ENCODE peak calls at places on chromosomes 11 and 22, in five cellular contexts. N, S, A, G and J are unnamed samples.
A peak's percentile ranks its signal among the peaks of the same experiment; 100 is the strongest.

GRCh38 chr11:56474729-56475128 is 1.6 kb upstream of the OR5M3 start:
- DNase-seq in A (no peak), N (no peak), G (no peak), S (no peak), J (no peak)

GRCh38 chr11:105937738-105938137 is 84.3 kb downstream of the MSANTD4 start:
- DNase-seq in A (no peak), S (no peak), G (no peak), N (peak; percentile 11), J (no peak)

GRCh38 chr22:39808087-39808486 is 85.5 kb downstream of the ENTHD1 start:
- DNase-seq in N (peak; percentile 44), A (no peak), S (no peak), G (peak; percentile 30), J (no peak)

GRCh38 chr11:116716617-116717016 is 56.2 kb downstream of the BUD13 start:
- DNase-seq in A (no peak), N (no peak), S (no peak), G (no peak), J (no peak)

GRCh38 chr11:495537-495931 is 11.5 kb downstream of the RNH1 start:
- DNase-seq in N (no peak), G (no peak), S (no peak), A (no peak), J (no peak)

GRCh38 chr11:26726960-26727359 is 5.1 kb upstream of the SLC5A12 start:
- DNase-seq in S (no peak), N (no peak), G (no peak), A (no peak), J (no peak)

GRCh38 chr22:43526951-43527350 is 115.1 kb downstream of the MPPED1 start:
- DNase-seq in S (no peak), G (no peak), A (no peak), N (no peak), J (no peak)

GRCh38 chr11:3108183-3108721 is 51.0 kb upstream of the CARS1 start:
- DNase-seq in N (no peak), G (no peak), A (no peak), S (no peak), J (no peak)

GRCh38 chr11:12868315-12869073 is 140.6 kb upstream of the RASSF10 start:
- DNase-seq in A (no peak), S (no peak), N (no peak), G (peak; percentile 39), J (no peak)

GRCh38 chr22:46622081-46622521 is 1.9 kb downstream of the GRAMD4 start:
- DNase-seq in N (no peak), S (no peak), A (no peak), G (no peak), J (no peak)

GRCh38 chr22:19292262-19293230 is 1.0 kb upstream of the CLTCL1 start:
- DNase-seq in A (peak; percentile 69), N (peak; percentile 53), S (no peak), G (no peak), J (no peak)

GRCh38 chr11:93498099-93499040 is 44.8 kb downstream of the SMCO4 start:
- DNase-seq in A (peak; percentile 47), N (peak; percentile 49), G (peak; percentile 4), S (no peak), J (no peak)

GRCh38 chr11:2321311-2321683 is 19.5 kb downstream of the TSPAN32 start:
- DNase-seq in S (no peak), A (no peak), N (no peak), G (no peak), J (no peak)

GRCh38 chr11:120632579-120632978 is 121.0 kb downstream of the GRIK4 start:
- DNase-seq in A (no peak), S (no peak), N (no peak), G (no peak), J (no peak)

GRCh38 chr11:70569173-70569890 is 171.0 kb downstream of the CTTN start:
- DNase-seq in N (no peak), A (no peak), G (no peak), S (no peak), J (no peak)

GRCh38 chr11:72578991-72579815 is 95.0 kb downstream of the PDE2A start:
- DNase-seq in S (peak; percentile 35), N (no peak), A (no peak), G (no peak), J (no peak)

GRCh38 chr22:47090591-47091240 is 328.3 kb downstream of the TBC1D22A start:
- DNase-seq in N (peak; percentile 70), G (peak; percentile 39), S (no peak), A (peak; percentile 74), J (no peak)

GRCh38 chr22:36325163-36326031 is 62.4 kb downstream of the MYH9 start:
- DNase-seq in S (no peak), A (peak; percentile 95), G (peak; percentile 99), N (peak; percentile 93), J (no peak)

GRCh38 chr11:134949121-134949591 is 537.1 kb upstream of the B3GAT1 start:
- DNase-seq in N (peak; percentile 80), G (peak; percentile 75), S (no peak), A (peak; percentile 91), J (no peak)

GRCh38 chr22:16608931-16609330 is 16.3 kb upstream of the CCT8L2 start:
- DNase-seq in G (peak; percentile 7), A (no peak), S (no peak), N (no peak), J (no peak)

GRCh38 chr11:124481365-124482323 is 36.1 kb upstream of the OR8B8 start:
- DNase-seq in G (peak; percentile 39), S (no peak), N (peak; percentile 85), A (peak; percentile 20), J (peak; percentile 44)

GRCh38 chr22:17266261-17266971 is 47.2 kb upstream of the ADA2 start:
- DNase-seq in S (peak; percentile 87), A (no peak), G (no peak), N (peak; percentile 26), J (peak; percentile 30)

GRCh38 chr11:13141731-13142724 is 132.9 kb downstream of the RASSF10 start:
- DNase-seq in N (no peak), S (peak; percentile 40), A (no peak), G (no peak), J (no peak)

GRCh38 chr22:38074181-38075104 is 9.5 kb downstream of the SLC16A8 start:
- DNase-seq in N (peak; percentile 60), A (peak; percentile 37), G (peak; percentile 29), S (no peak), J (peak; percentile 50)

GRCh38 chr11:115215694-115216615 is 288.3 kb downstream of the CADM1 start:
- DNase-seq in N (no peak), S (peak; percentile 52), A (no peak), G (no peak), J (peak; percentile 11)
- TF ChIP-seq CTCF in N (no peak), S (peak; percentile 50), A (peak; percentile 34), G (no peak), J (peak; percentile 23)

GRCh38 chr22:20606041-20606783 is 98.8 kb downstream of the MED15 start:
- DNase-seq in G (peak; percentile 59), A (peak; percentile 48), S (peak; percentile 90), N (peak; percentile 77), J (peak; percentile 74)
- TF ChIP-seq CTCF in G (peak; percentile 71), A (peak; percentile 69), S (peak; percentile 72), N (peak; percentile 84), J (peak; percentile 56)

GRCh38 chr22:24526191-24526590 is 28.7 kb downstream of the GUCD1 start:
- DNase-seq in N (no peak), A (no peak), G (peak; percentile 34), S (no peak), J (no peak)
- TF ChIP-seq CTCF in N (no peak), A (no peak), G (no peak), S (no peak), J (no peak)

GRCh38 chr11:60763692-60764369 is 7.2 kb downstream of the MS4A15 start:
- DNase-seq in G (no peak), N (no peak), A (no peak), S (no peak), J (no peak)

GRCh38 chr11:60761436-60762190 is 4.9 kb downstream of the MS4A15 start:
- DNase-seq in S (no peak), N (no peak), G (no peak), A (no peak), J (no peak)

GRCh38 chr11:60765355-60765754 is 8.7 kb downstream of the MS4A15 start:
- DNase-seq in G (no peak), S (no peak), N (no peak), A (no peak), J (no peak)

GRCh38 chr11:60764879-60765278 is 8.2 kb downstream of the MS4A15 start:
- DNase-seq in G (no peak), A (no peak), S (no peak), N (no peak), J (no peak)

GRCh38 chr11:60762851-60763691 is 6.4 kb downstream of the MS4A15 start:
- DNase-seq in S (no peak), G (no peak), N (no peak), A (no peak), J (no peak)
- TF ChIP-seq CTCF in S (peak; percentile 47), G (peak; percentile 27), N (peak; percentile 34), A (peak; percentile 20), J (peak; percentile 64)

DNA sequence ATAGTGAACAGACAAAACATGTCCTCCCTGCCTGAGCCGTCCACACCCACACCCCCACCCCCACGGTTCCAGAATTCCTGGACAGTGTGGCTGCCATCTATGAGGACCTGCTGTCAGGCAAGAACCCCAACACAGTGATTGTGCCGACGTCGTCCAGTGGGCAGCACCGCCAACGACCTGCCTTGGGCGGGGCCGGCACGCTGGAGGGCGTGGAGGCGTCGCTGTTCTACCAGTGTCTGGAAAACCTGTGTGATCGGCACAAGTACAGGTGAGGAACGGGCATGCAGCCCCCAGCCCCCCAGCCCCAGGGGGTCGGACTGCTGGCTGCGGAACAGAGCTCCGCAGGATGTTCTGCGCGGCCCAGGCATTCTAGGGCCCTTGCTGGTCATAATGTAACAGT is 19.7 kb downstream of the ARFGAP2 start:
- DNase-seq in G (no peak), S (no peak), A (no peak), N (no peak), J (no peak)
- TF ChIP-seq CTCF in G (no peak), S (no peak), A (no peak), N (no peak), J (no peak)

GRCh38 chr11:84775503-84775902 is 851.6 kb downstream of the DLG2 start:
- DNase-seq in G (no peak), A (no peak), N (no peak), S (no peak), J (no peak)

GRCh38 chr11:84780689-84781293 is 846.4 kb downstream of the DLG2 start:
- DNase-seq in A (peak; percentile 34), N (peak; percentile 6), G (peak; percentile 38), S (no peak), J (no peak)
- TF ChIP-seq CTCF in A (peak; percentile 64), N (peak; percentile 33), G (peak; percentile 61), S (peak; percentile 48), J (peak; percentile 45)

GRCh38 chr11:61574611-61575010 is 6.3 kb downstream of the SYT7 start:
- DNase-seq in G (no peak), S (no peak), N (no peak), A (no peak), J (no peak)
- TF ChIP-seq CTCF in G (no peak), S (no peak), N (no peak), A (no peak), J (no peak)

GRCh38 chr11:96942855-96943254 is 553.0 kb downstream of the JRKL start:
- DNase-seq in N (no peak), S (no peak), G (no peak), A (no peak), J (no peak)

GRCh38 chr11:96943970-96944369 is 554.2 kb downstream of the JRKL start:
- DNase-seq in A (no peak), S (no peak), N (no peak), G (no peak), J (no peak)

GRCh38 chr11:96949464-96949863 is 559.7 kb downstream of the JRKL start:
- DNase-seq in N (no peak), G (no peak), S (no peak), A (no peak), J (no peak)

GRCh38 chr11:96948066-96948465 is 558.3 kb downstream of the JRKL start:
- DNase-seq in N (no peak), A (no peak), S (no peak), G (no peak), J (no peak)
- TF ChIP-seq CTCF in N (no peak), A (no peak), S (no peak), G (no peak), J (no peak)